ENCODE peak calls at places on chromosomes 2 and 18, in four cellular contexts. One of them, this sample, is unnamed. For H3K9me3, the result is how much of the 10 kb centered on the place peaks cover.

GRCh38 chr18:13279181-13280065 is 60.9 kb downstream of the LDLRAD4 start:
- DNase-seq in CD8-positive, alpha-beta T cell: no peak
- DNase-seq in hepatocyte: no peak
- DNase-seq in osteoblast: no peak
- DNase-seq in this sample: no peak

GRCh38 chr2:505931-506330 is 171.3 kb downstream of the TMEM18 start:
- DNase-seq in CD8-positive, alpha-beta T cell: no peak
- DNase-seq in hepatocyte: no peak
- DNase-seq in osteoblast: peak
- DNase-seq in this sample: no peak

GRCh38 chr2:3785220-3785889 is 82.0 kb downstream of the DCDC2C start:
- DNase-seq in hepatocyte: no peak
- DNase-seq in osteoblast: no peak
- DNase-seq in CD8-positive, alpha-beta T cell: no peak
- DNase-seq in this sample: no peak

GRCh38 chr2:112004246-112004645 is 50.8 kb upstream of the TMEM87B start:
- DNase-seq in CD8-positive, alpha-beta T cell: no peak
- DNase-seq in osteoblast: peak
- DNase-seq in hepatocyte: no peak
- DNase-seq in this sample: no peak

GRCh38 chr2:36756438-36756837 is 59.9 kb downstream of the VIT start:
- DNase-seq in hepatocyte: no peak
- DNase-seq in CD8-positive, alpha-beta T cell: no peak
- DNase-seq in osteoblast: no peak
- DNase-seq in this sample: no peak

GRCh38 chr18:75551071-75551470 is 123.6 kb upstream of the SMIM21 start:
- DNase-seq in CD8-positive, alpha-beta T cell: no peak
- DNase-seq in hepatocyte: peak
- DNase-seq in osteoblast: no peak
- DNase-seq in this sample: no peak

GRCh38 chr2:195756218-195756941 is 99.4 kb downstream of the SLC39A10 start:
- DNase-seq in osteoblast: no peak
- DNase-seq in hepatocyte: no peak
- DNase-seq in CD8-positive, alpha-beta T cell: no peak
- DNase-seq in this sample: no peak

GRCh38 chr2:240508832-240509545 is 48.8 kb downstream of the ANKMY1 start:
- DNase-seq in osteoblast: no peak
- DNase-seq in hepatocyte: no peak
- DNase-seq in CD8-positive, alpha-beta T cell: peak
- DNase-seq in this sample: no peak

GRCh38 chr18:45248240-45248903 is 366.9 kb upstream of the SLC14A2 start:
- DNase-seq in CD8-positive, alpha-beta T cell: no peak
- DNase-seq in osteoblast: no peak
- DNase-seq in hepatocyte: no peak
- DNase-seq in this sample: peak

GRCh38 chr2:86323273-86323672 is 14.2 kb downstream of the REEP1 start:
- DNase-seq in osteoblast: no peak
- DNase-seq in hepatocyte: no peak
- DNase-seq in CD8-positive, alpha-beta T cell: no peak
- DNase-seq in this sample: no peak

GRCh38 chr18:50374170-50374752 is 585 bp upstream of the SKA1 start:
- DNase-seq in osteoblast: no peak
- DNase-seq in CD8-positive, alpha-beta T cell: no peak
- DNase-seq in hepatocyte: no peak
- DNase-seq in this sample: no peak

GRCh38 chr2:205734436-205734835 is 52.1 kb downstream of the NRP2 start:
- DNase-seq in CD8-positive, alpha-beta T cell: no peak
- DNase-seq in osteoblast: peak
- DNase-seq in hepatocyte: peak
- DNase-seq in this sample: peak

GRCh38 chr2:24452499-24452878 is 38.6 kb upstream of the NCOA1 start:
- DNase-seq in osteoblast: no peak
- DNase-seq in CD8-positive, alpha-beta T cell: no peak
- DNase-seq in hepatocyte: no peak
- DNase-seq in this sample: no peak

GRCh38 chr18:27789406-27789805 is 387.5 kb downstream of the CDH2 start:
- DNase-seq in hepatocyte: no peak
- DNase-seq in CD8-positive, alpha-beta T cell: no peak
- DNase-seq in osteoblast: no peak
- DNase-seq in this sample: no peak

GRCh38 chr2:162058973-162059668 is 14.9 kb downstream of the DPP4 start:
- DNase-seq in hepatocyte: no peak
- DNase-seq in osteoblast: peak
- DNase-seq in CD8-positive, alpha-beta T cell: no peak
- DNase-seq in this sample: no peak

GRCh38 chr2:61016392-61017002 is 1.0 kb upstream of the PEX13 start:
- DNase-seq in CD8-positive, alpha-beta T cell: no peak
- DNase-seq in osteoblast: no peak
- DNase-seq in hepatocyte: no peak
- DNase-seq in this sample: no peak

GRCh38 chr2:64482243-64482642 is 28.3 kb downstream of the LGALSL start:
- DNase-seq in hepatocyte: no peak
- DNase-seq in CD8-positive, alpha-beta T cell: no peak
- DNase-seq in osteoblast: no peak
- DNase-seq in this sample: no peak

GRCh38 chr2:64485302-64485701 is 31.3 kb downstream of the LGALSL start:
- DNase-seq in CD8-positive, alpha-beta T cell: no peak
- DNase-seq in hepatocyte: no peak
- DNase-seq in osteoblast: no peak
- DNase-seq in this sample: no peak

GRCh38 chr2:64485961-64486360 is 32.0 kb downstream of the LGALSL start:
- DNase-seq in CD8-positive, alpha-beta T cell: no peak
- DNase-seq in hepatocyte: no peak
- DNase-seq in osteoblast: no peak
- DNase-seq in this sample: no peak

GRCh38 chr2:64481665-64482064 is 27.7 kb downstream of the LGALSL start:
- DNase-seq in osteoblast: no peak
- DNase-seq in hepatocyte: no peak
- DNase-seq in CD8-positive, alpha-beta T cell: no peak
- DNase-seq in this sample: no peak

DNA sequence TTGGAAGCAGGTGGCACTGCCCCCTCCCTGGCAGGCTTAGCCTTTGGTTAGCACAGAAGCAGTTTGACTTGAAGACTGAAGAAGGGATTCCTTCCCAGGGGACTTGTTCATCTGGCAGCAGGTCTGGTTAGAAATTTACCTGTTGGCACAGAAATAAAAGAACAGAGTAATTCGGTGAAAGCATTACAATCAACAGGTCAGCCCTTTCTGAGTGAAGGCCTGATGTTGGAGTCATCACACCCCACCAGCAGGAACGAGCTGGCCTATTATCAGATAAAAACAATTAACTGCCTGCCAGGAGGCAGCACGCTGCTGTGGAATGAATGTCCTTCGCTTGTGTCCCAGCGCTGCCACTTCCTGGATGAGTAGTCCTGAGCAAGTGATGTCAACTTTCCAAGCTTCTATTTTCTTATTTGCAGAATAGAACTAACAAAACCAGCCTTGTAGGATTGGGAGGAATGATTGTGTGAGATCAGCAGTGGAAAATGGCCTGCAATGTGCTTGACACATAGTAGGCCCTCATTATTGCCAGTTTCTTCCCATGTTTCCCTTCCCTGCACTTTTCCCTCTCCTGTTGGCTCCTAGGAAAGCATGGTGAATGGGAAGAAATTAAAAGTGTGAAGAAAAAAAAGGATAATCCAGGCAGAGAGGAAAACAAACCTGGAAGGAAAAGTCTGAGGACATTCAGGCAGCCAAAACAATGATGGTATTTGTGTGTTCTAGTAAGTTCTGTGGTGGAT is 29.0 kb downstream of the LGALSL start:
- DNase-seq in osteoblast: no peak
- DNase-seq in CD8-positive, alpha-beta T cell: no peak
- DNase-seq in hepatocyte: peak
- DNase-seq in this sample: no peak
- TF ChIP-seq CTCF in osteoblast: no peak
- TF ChIP-seq CTCF in CD8-positive, alpha-beta T cell: no peak
- TF ChIP-seq CTCF in hepatocyte: no peak
- TF ChIP-seq CTCF in this sample: no peak

GRCh38 chr2:170717599-170717963 is 2.4 kb downstream of the SP5 start:
- DNase-seq in CD8-positive, alpha-beta T cell: no peak
- DNase-seq in hepatocyte: no peak
- DNase-seq in osteoblast: peak
- DNase-seq in this sample: no peak

GRCh38 chr2:170715062-170715931 is at the start of gene SP5:
- DNase-seq in osteoblast: peak
- DNase-seq in hepatocyte: peak
- DNase-seq in CD8-positive, alpha-beta T cell: no peak
- DNase-seq in this sample: peak

GRCh38 chr2:170715932-170716777 is 1.0 kb downstream of the SP5 start:
- DNase-seq in hepatocyte: peak
- DNase-seq in osteoblast: peak
- DNase-seq in CD8-positive, alpha-beta T cell: no peak
- DNase-seq in this sample: no peak

GRCh38 chr2:170717991-170718589 is 3.0 kb downstream of the SP5 start:
- DNase-seq in hepatocyte: no peak
- DNase-seq in osteoblast: peak
- DNase-seq in CD8-positive, alpha-beta T cell: no peak
- DNase-seq in this sample: no peak

DNA sequence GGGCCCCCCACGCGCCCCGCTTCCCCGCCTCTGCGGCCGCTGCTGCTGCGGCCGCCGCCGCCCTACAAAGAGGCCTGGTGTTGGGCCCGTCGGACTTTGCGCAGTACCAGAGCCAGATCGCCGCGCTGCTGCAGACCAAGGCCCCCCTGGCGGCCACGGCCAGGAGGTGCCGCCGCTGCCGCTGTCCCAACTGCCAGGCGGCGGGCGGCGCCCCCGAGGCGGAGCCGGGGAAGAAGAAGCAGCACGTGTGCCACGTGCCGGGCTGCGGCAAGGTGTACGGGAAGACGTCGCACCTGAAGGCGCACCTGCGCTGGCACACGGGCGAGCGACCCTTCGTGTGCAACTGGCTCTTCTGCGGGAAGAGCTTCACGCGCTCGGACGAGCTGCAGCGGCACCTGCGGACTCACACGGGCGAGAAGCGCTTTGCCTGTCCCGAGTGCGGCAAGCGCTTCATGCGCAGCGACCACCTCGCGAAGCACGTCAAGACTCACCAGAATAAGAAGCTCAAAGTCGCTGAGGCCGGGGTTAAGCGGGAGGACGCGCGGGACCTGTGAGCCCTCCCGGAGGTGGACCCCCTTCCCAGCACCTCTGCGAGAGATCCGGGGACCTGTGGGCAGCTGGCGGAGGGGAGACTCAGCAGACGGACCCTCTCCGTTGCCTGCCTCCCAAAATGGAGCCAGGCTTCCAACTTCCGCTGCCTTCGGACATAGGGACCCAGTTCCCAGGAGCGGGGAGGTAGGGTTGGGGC is 1.9 kb downstream of the SP5 start:
- DNase-seq in osteoblast: peak
- DNase-seq in hepatocyte: peak
- DNase-seq in CD8-positive, alpha-beta T cell: no peak
- DNase-seq in this sample: no peak
- H3K4me3 ChIP-seq in osteoblast: no peak
- H3K4me3 ChIP-seq in hepatocyte: peak
- H3K4me3 ChIP-seq in CD8-positive, alpha-beta T cell: no peak
- H3K4me3 ChIP-seq in this sample: no peak

DNA sequence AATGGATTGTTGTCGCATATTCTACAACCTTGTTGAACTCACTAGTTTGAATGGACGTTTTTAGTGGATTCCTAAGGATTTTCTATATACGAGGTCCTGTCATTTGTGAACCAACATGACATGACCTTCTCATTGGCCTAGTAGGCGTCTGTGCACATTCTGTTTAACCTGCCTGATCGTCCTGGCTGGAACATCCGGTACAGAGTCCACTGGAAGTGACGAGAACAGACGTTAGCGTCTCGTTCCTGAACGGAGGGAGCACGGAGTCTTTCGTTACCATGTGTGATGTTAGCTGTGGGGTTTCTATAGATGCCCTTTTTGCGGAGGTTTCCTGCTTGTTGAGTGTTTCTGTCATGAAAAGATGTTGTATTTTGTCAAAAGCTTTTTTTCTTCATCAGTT is 61.9 kb downstream of the SLC66A2 start:
- DNase-seq in osteoblast: peak
- DNase-seq in hepatocyte: no peak
- DNase-seq in CD8-positive, alpha-beta T cell: no peak
- DNase-seq in this sample: no peak
- H3K9me3 ChIP-seq in osteoblast: under half
- H3K9me3 ChIP-seq in hepatocyte: under half
- H3K9me3 ChIP-seq in CD8-positive, alpha-beta T cell: under half
- H3K9me3 ChIP-seq in this sample: half or more

DNA sequence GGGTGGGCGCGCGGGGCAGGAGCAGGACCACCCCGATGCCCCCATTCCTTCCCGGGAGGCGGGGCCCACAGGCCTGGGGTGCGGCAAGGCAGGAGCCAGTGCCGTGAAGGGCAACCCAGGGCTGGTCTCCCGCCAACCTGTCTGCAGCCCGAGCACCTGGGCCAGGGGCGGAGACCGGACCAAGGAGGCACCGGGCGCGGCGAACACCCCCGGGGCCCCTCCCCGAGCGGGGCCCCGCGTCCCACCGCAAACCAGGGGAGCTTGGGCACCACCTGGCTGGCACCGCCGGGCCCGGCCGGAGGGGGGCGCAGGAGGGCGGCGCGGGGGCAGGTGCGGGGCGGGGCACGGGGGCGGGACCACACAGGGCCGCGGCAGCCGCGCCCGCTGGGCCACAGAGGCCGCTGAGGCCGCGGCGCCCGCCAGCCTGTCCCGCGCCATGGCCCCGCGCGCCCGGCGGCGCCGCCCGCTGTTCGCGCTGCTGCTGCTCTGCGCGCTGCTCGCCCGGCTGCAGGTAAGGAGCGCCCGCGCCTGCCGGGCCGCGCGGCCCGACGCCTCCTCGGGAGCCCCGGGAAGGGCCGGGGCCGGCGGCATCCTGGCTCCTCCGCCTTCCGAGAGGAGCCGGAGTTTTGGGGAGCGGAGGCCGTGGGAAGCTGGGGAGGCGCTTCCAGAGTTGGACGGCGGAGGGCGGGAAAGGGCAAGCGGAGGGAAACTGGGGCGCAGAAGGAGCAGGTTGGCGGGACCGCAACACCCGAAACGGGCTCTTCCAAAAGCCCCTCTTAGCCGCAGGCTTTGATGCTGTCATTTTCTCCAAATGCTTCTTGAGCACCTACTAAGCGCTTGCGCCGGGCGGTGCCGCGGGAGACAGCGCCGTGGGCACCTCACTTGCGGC is at the start of gene TNFRSF11A:
- DNase-seq in CD8-positive, alpha-beta T cell: peak
- DNase-seq in osteoblast: no peak
- DNase-seq in hepatocyte: peak
- DNase-seq in this sample: no peak
- TF ChIP-seq CTCF in CD8-positive, alpha-beta T cell: peak
- TF ChIP-seq CTCF in osteoblast: no peak
- TF ChIP-seq CTCF in hepatocyte: peak
- TF ChIP-seq CTCF in this sample: no peak

GRCh38 chr2:69581774-69582581 is 61.6 kb downstream of the AAK1 start:
- DNase-seq in CD8-positive, alpha-beta T cell: peak
- DNase-seq in hepatocyte: no peak
- DNase-seq in osteoblast: peak
- DNase-seq in this sample: no peak
- H3K4me3 ChIP-seq in CD8-positive, alpha-beta T cell: no peak
- H3K4me3 ChIP-seq in hepatocyte: no peak
- H3K4me3 ChIP-seq in osteoblast: no peak
- H3K4me3 ChIP-seq in this sample: no peak